ENCODE peak calls at places on chromosomes 12 and 14, in nine cellular contexts. One of them, this sample, is unnamed.

GRCh38 chr14:53890611-53891091 is 66.0 kb downstream of the BMP4 start:
- DNase-seq in SK-N-SH: no peak
- DNase-seq in GM12878: no peak
- DNase-seq in A549: no peak
- DNase-seq in HCT116: no peak
- DNase-seq in HepG2: peak
- DNase-seq in HL-60: no peak
- DNase-seq in K562: no peak
- DNase-seq in Panc1: no peak
- DNase-seq in this sample: peak

GRCh38 chr12:64685076-64685475 is 74.1 kb downstream of the GNS start:
- DNase-seq in SK-N-SH: no peak
- DNase-seq in GM12878: no peak
- DNase-seq in A549: no peak
- DNase-seq in HCT116: no peak
- DNase-seq in HepG2: no peak
- DNase-seq in HL-60: no peak
- DNase-seq in K562: no peak
- DNase-seq in Panc1: no peak
- DNase-seq in this sample: no peak

GRCh38 chr12:68236421-68237059 is 10.9 kb upstream of the IL26 start:
- DNase-seq in SK-N-SH: no peak
- DNase-seq in GM12878: peak
- DNase-seq in A549: peak
- DNase-seq in HCT116: no peak
- DNase-seq in HepG2: peak
- DNase-seq in HL-60: no peak
- DNase-seq in K562: peak
- DNase-seq in Panc1: no peak
- DNase-seq in this sample: no peak

GRCh38 chr12:52181757-52182156 is 10.1 kb downstream of the KRT80 start:
- DNase-seq in SK-N-SH: peak
- DNase-seq in GM12878: no peak
- DNase-seq in A549: no peak
- DNase-seq in HCT116: no peak
- DNase-seq in HepG2: no peak
- DNase-seq in HL-60: no peak
- DNase-seq in K562: no peak
- DNase-seq in Panc1: no peak
- DNase-seq in this sample: peak

GRCh38 chr12:32179011-32179395 is 72.4 kb downstream of the BICD1 start:
- DNase-seq in SK-N-SH: no peak
- DNase-seq in GM12878: no peak
- DNase-seq in A549: no peak
- DNase-seq in HCT116: no peak
- DNase-seq in HepG2: no peak
- DNase-seq in HL-60: no peak
- DNase-seq in K562: no peak
- DNase-seq in Panc1: no peak
- DNase-seq in this sample: no peak

GRCh38 chr12:52236386-52237050 is 3.5 kb downstream of the KRT7 start:
- DNase-seq in SK-N-SH: peak
- DNase-seq in GM12878: no peak
- DNase-seq in A549: no peak
- DNase-seq in HCT116: no peak
- DNase-seq in HepG2: no peak
- DNase-seq in HL-60: no peak
- DNase-seq in K562: no peak
- DNase-seq in Panc1: no peak
- DNase-seq in this sample: no peak

GRCh38 chr14:94373708-94374107 is 14.7 kb downstream of the SERPINA1 start:
- DNase-seq in SK-N-SH: no peak
- DNase-seq in GM12878: no peak
- DNase-seq in A549: peak
- DNase-seq in HCT116: peak
- DNase-seq in HepG2: no peak
- DNase-seq in HL-60: no peak
- DNase-seq in K562: no peak
- DNase-seq in Panc1: peak
- DNase-seq in this sample: no peak

GRCh38 chr12:110998165-110998564 is 77.8 kb upstream of the MYL2 start:
- DNase-seq in SK-N-SH: no peak
- DNase-seq in GM12878: no peak
- DNase-seq in A549: no peak
- DNase-seq in HCT116: no peak
- DNase-seq in HepG2: no peak
- DNase-seq in HL-60: peak
- DNase-seq in K562: no peak
- DNase-seq in Panc1: no peak
- DNase-seq in this sample: no peak

GRCh38 chr14:55583942-55584468 is 4.0 kb downstream of the KTN1 start:
- DNase-seq in SK-N-SH: peak
- DNase-seq in GM12878: no peak
- DNase-seq in A549: no peak
- DNase-seq in HCT116: no peak
- DNase-seq in HepG2: peak
- DNase-seq in HL-60: no peak
- DNase-seq in K562: no peak
- DNase-seq in Panc1: no peak
- DNase-seq in this sample: no peak

GRCh38 chr14:56423591-56423991 is 156.0 kb upstream of the TMEM260 start:
- DNase-seq in SK-N-SH: no peak
- DNase-seq in GM12878: no peak
- DNase-seq in A549: no peak
- DNase-seq in HCT116: no peak
- DNase-seq in HepG2: no peak
- DNase-seq in HL-60: no peak
- DNase-seq in K562: no peak
- DNase-seq in Panc1: no peak
- DNase-seq in this sample: no peak

GRCh38 chr12:99063182-99063581 is 418.1 kb downstream of the APAF1 start:
- DNase-seq in SK-N-SH: no peak
- DNase-seq in GM12878: no peak
- DNase-seq in A549: no peak
- DNase-seq in HCT116: no peak
- DNase-seq in HepG2: no peak
- DNase-seq in HL-60: no peak
- DNase-seq in K562: no peak
- DNase-seq in Panc1: no peak
- DNase-seq in this sample: no peak

GRCh38 chr14:102026934-102027333 is 59.9 kb downstream of the HSP90AA1 start:
- DNase-seq in SK-N-SH: no peak
- DNase-seq in GM12878: no peak
- DNase-seq in A549: no peak
- DNase-seq in HCT116: no peak
- DNase-seq in HepG2: no peak
- DNase-seq in HL-60: no peak
- DNase-seq in K562: no peak
- DNase-seq in Panc1: no peak
- DNase-seq in this sample: no peak

GRCh38 chr14:102033241-102033640 is 53.6 kb downstream of the HSP90AA1 start:
- DNase-seq in SK-N-SH: no peak
- DNase-seq in GM12878: no peak
- DNase-seq in A549: no peak
- DNase-seq in HCT116: no peak
- DNase-seq in HepG2: no peak
- DNase-seq in HL-60: no peak
- DNase-seq in K562: no peak
- DNase-seq in Panc1: no peak
- DNase-seq in this sample: no peak

GRCh38 chr14:102028733-102029132 is 58.1 kb downstream of the HSP90AA1 start:
- DNase-seq in SK-N-SH: no peak
- DNase-seq in GM12878: no peak
- DNase-seq in A549: no peak
- DNase-seq in HCT116: no peak
- DNase-seq in HepG2: no peak
- DNase-seq in HL-60: no peak
- DNase-seq in K562: no peak
- DNase-seq in Panc1: no peak
- DNase-seq in this sample: no peak

GRCh38 chr14:102027951-102028350 is 58.9 kb downstream of the HSP90AA1 start:
- DNase-seq in SK-N-SH: no peak
- DNase-seq in GM12878: no peak
- DNase-seq in A549: no peak
- DNase-seq in HCT116: no peak
- DNase-seq in HepG2: no peak
- DNase-seq in HL-60: no peak
- DNase-seq in K562: no peak
- DNase-seq in Panc1: no peak
- DNase-seq in this sample: no peak

DNA sequence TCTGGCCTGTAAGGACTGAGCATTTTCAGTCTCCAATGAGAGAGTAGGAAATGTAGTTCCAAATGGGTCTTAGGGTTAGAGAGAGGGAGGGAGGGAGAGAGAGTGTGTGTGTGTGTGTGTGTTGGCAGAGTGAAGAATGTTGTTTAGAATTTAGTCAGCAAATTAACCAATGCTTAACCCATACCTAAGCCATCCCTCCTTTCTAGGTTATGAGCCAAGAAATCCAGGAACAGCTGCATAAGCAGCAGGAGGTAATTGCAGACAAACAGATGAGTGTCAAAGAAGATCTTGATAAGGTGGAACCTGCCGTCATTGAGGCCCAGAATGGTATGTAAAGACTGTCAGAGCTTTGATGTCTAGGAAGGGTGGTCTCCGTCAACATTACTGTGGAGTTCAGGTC is 56.9 kb downstream of the HSP90AA1 start:
- DNase-seq in SK-N-SH: no peak
- DNase-seq in GM12878: no peak
- DNase-seq in A549: no peak
- DNase-seq in HCT116: no peak
- DNase-seq in HepG2: peak
- DNase-seq in HL-60: no peak
- DNase-seq in K562: no peak
- DNase-seq in Panc1: no peak
- DNase-seq in this sample: no peak
- TF ChIP-seq REST in SK-N-SH: no peak
- TF ChIP-seq REST in GM12878: no peak
- TF ChIP-seq REST in A549: no peak
- TF ChIP-seq REST in HCT116: no peak
- TF ChIP-seq REST in HepG2: no peak
- TF ChIP-seq REST in HL-60: no peak
- TF ChIP-seq REST in K562: no peak
- TF ChIP-seq REST in Panc1: no peak
- TF ChIP-seq REST in this sample: no peak

DNA sequence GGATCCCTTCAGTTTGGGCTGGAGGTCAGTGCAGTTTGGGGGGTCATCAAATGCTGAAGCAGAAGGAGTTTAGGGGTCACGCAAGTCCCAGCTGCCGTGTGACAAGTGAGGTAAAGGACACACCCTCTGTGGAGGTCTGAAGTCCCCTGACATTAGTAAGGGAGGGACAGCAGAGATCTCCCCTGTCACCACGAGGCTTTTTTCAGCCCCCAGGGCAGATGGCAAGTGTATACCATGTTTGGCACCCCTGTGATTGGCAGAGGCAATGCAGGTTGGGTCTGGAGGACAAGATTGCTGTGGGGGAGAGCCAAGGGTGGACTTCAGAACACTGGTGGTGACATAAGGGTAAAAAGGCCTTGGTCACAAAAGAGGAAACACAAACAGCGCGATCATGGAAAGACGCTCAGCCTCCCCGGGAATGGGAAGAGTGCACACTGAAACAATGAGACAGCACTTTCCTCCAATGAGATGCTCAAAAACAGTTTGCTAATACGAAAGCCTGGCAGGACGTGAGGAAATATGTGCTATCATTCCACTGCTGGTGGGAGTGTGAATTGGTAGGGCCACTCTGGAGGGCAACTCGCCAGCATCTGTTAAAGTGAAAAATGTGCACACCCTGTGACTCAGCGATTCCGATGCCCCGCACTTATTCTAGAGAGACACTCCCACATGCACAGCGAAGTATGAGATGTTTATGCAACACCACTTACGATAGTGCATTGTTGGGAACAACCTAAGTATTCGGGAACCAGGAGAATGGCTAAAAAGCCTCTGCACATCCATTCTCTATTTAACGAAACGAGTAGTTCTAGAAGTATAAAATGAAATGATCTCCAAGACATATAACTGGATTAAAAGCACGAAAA is 14.4 kb upstream of the CD27 start:
- DNase-seq in SK-N-SH: no peak
- DNase-seq in GM12878: no peak
- DNase-seq in A549: peak
- DNase-seq in HCT116: peak
- DNase-seq in HepG2: peak
- DNase-seq in HL-60: peak
- DNase-seq in K562: peak
- DNase-seq in Panc1: peak
- DNase-seq in this sample: no peak
- H3K4me3 ChIP-seq in SK-N-SH: no peak
- H3K4me3 ChIP-seq in GM12878: no peak
- H3K4me3 ChIP-seq in A549: no peak
- H3K4me3 ChIP-seq in HCT116: peak
- H3K4me3 ChIP-seq in HepG2: peak
- H3K4me3 ChIP-seq in HL-60: peak
- H3K4me3 ChIP-seq in K562: peak
- H3K4me3 ChIP-seq in Panc1: peak
- H3K4me3 ChIP-seq in this sample: no peak

GRCh38 chr14:45085004-45085403 is 1.1 kb downstream of the PRPF39 start:
- DNase-seq in SK-N-SH: no peak
- DNase-seq in GM12878: no peak
- DNase-seq in A549: no peak
- DNase-seq in HCT116: no peak
- DNase-seq in HepG2: peak
- DNase-seq in HL-60: no peak
- DNase-seq in K562: no peak
- DNase-seq in Panc1: no peak
- DNase-seq in this sample: no peak

GRCh38 chr14:45082420-45082819 is 1.5 kb upstream of the PRPF39 start:
- DNase-seq in SK-N-SH: no peak
- DNase-seq in GM12878: no peak
- DNase-seq in A549: no peak
- DNase-seq in HCT116: no peak
- DNase-seq in HepG2: no peak
- DNase-seq in HL-60: no peak
- DNase-seq in K562: no peak
- DNase-seq in Panc1: no peak
- DNase-seq in this sample: no peak

GRCh38 chr14:45083979-45084722 is at the start of gene PRPF39:
- DNase-seq in SK-N-SH: peak
- DNase-seq in GM12878: peak
- DNase-seq in A549: peak
- DNase-seq in HCT116: peak
- DNase-seq in HepG2: peak
- DNase-seq in HL-60: peak
- DNase-seq in K562: peak
- DNase-seq in Panc1: peak
- DNase-seq in this sample: peak

GRCh38 chr14:45083622-45083978 is 316 bp upstream of the PRPF39 start:
- DNase-seq in SK-N-SH: no peak
- DNase-seq in GM12878: no peak
- DNase-seq in A549: no peak
- DNase-seq in HCT116: no peak
- DNase-seq in HepG2: no peak
- DNase-seq in HL-60: no peak
- DNase-seq in K562: no peak
- DNase-seq in Panc1: no peak
- DNase-seq in this sample: no peak
- TF ChIP-seq REST in SK-N-SH: no peak
- TF ChIP-seq REST in GM12878: no peak
- TF ChIP-seq REST in A549: no peak
- TF ChIP-seq REST in HCT116: no peak
- TF ChIP-seq REST in HepG2: no peak
- TF ChIP-seq REST in HL-60: no peak
- TF ChIP-seq REST in K562: no peak
- TF ChIP-seq REST in Panc1: no peak
- TF ChIP-seq REST in this sample: no peak

GRCh38 chr12:55842681-55843429 is at the start of gene MMP19:
- DNase-seq in SK-N-SH: no peak
- DNase-seq in GM12878: no peak
- DNase-seq in A549: no peak
- DNase-seq in HCT116: no peak
- DNase-seq in HepG2: peak
- DNase-seq in HL-60: peak
- DNase-seq in K562: peak
- DNase-seq in Panc1: no peak
- DNase-seq in this sample: peak
- H3K4me3 ChIP-seq in SK-N-SH: peak
- H3K4me3 ChIP-seq in GM12878: no peak
- H3K4me3 ChIP-seq in A549: no peak
- H3K4me3 ChIP-seq in HCT116: peak
- H3K4me3 ChIP-seq in HepG2: no peak
- H3K4me3 ChIP-seq in HL-60: no peak
- H3K4me3 ChIP-seq in K562: peak
- H3K4me3 ChIP-seq in Panc1: no peak
- H3K4me3 ChIP-seq in this sample: peak

This sample was measured in GM23338.